ENCODE peak calls at places on chromosomes 7 and 10, in four cellular contexts. B is activated naive CD4-positive, alpha-beta T cell; X is EH; D is cardiac fibroblast. N is an unnamed sample.

GRCh38 chr7:2719007-2719406 is 31.0 kb downstream of the AMZ1 start:
- DNase-seq in B (peak), X (no peak), D (no peak), N (no peak)

GRCh38 chr10:125377368-125377767 is 217.0 kb upstream of the CTBP2 start:
- DNase-seq in B (no peak), X (peak), D (peak), N (no peak)

GRCh38 chr10:5679606-5680005 is 5.0 kb upstream of the TASOR2 start:
- DNase-seq in B (no peak), X (peak), D (no peak), N (no peak)

GRCh38 chr7:69610675-69611037 is 12.4 kb downstream of the AUTS2 start:
- DNase-seq in B (no peak), X (no peak), D (no peak), N (no peak)

GRCh38 chr10:28387141-28387540 is 84.3 kb upstream of the MPP7 start:
- DNase-seq in B (no peak), X (no peak), D (no peak), N (no peak)

GRCh38 chr7:6558837-6559236 is 7.6 kb upstream of the GRID2IP start:
- DNase-seq in B (no peak), X (peak), D (peak), N (peak)

GRCh38 chr7:41696323-41696916 is 6.5 kb downstream of the INHBA start:
- DNase-seq in B (no peak), X (peak), D (peak), N (no peak)

GRCh38 chr7:112157072-112157471 is 49.1 kb downstream of the DOCK4 start:
- DNase-seq in B (no peak), X (peak), D (peak), N (no peak)

GRCh38 chr7:40659231-40659630 is 524.4 kb downstream of the SUGCT start:
- DNase-seq in B (no peak), X (peak), D (no peak), N (no peak)

GRCh38 chr7:118052330-118052729 is 131.6 kb upstream of the LSM8 start:
- DNase-seq in B (no peak), X (no peak), D (no peak), N (no peak)

GRCh38 chr10:133123746-133124356 is 36.1 kb downstream of the ADGRA1 start:
- DNase-seq in B (no peak), X (no peak), D (no peak), N (no peak)

GRCh38 chr10:69056536-69057260 is 31.2 kb upstream of the SRGN start:
- DNase-seq in B (no peak), X (no peak), D (no peak), N (no peak)

GRCh38 chr7:76513817-76514799 is 3.8 kb downstream of the UPK3B start:
- DNase-seq in B (no peak), X (no peak), D (no peak), N (no peak)

GRCh38 chr10:68572151-68572550 is 12.0 kb downstream of the TET1 start:
- DNase-seq in B (no peak), X (no peak), D (no peak), N (no peak)

GRCh38 chr7:105776068-105776790 is 100.2 kb downstream of the ATXN7L1 start:
- DNase-seq in B (no peak), X (peak), D (peak), N (no peak)

GRCh38 chr10:11560076-11560709 is 51.3 kb downstream of the USP6NL start:
- DNase-seq in B (no peak), X (no peak), D (peak), N (no peak)

GRCh38 chr7:45104844-45105587 is 6.5 kb downstream of the TBRG4 start:
- DNase-seq in B (no peak), X (no peak), D (no peak), N (no peak)

GRCh38 chr7:80216996-80217842 is 82.6 kb downstream of the GNAI1 start:
- DNase-seq in B (no peak), X (no peak), D (no peak), N (no peak)

GRCh38 chr10:113530476-113530875 is 22.4 kb upstream of the HABP2 start:
- DNase-seq in B (no peak), X (no peak), D (no peak), N (no peak)

GRCh38 chr10:23886355-23886754 is 322.6 kb upstream of the KIAA1217 start:
- DNase-seq in B (no peak), X (no peak), D (no peak), N (no peak)

GRCh38 chr7:21276471-21277035 is 151.3 kb upstream of the SP4 start:
- DNase-seq in B (no peak), X (no peak), D (no peak), N (no peak)

GRCh38 chr10:123463176-123463575 is 203.0 kb upstream of the GPR26 start:
- DNase-seq in B (no peak), X (no peak), D (no peak), N (no peak)

GRCh38 chr10:12177642-12178041 is 18.0 kb downstream of the NUDT5 start:
- DNase-seq in B (no peak), X (no peak), D (no peak), N (no peak)

GRCh38 chr7:89914673-89915072 is 239.6 kb upstream of the STEAP1 start:
- DNase-seq in B (no peak), X (no peak), D (no peak), N (no peak)

GRCh38 chr7:91383186-91383585 is 119.0 kb downstream of the FZD1 start:
- DNase-seq in B (no peak), X (peak), D (peak), N (no peak)

GRCh38 chr7:134693256-134693655 is 46.6 kb downstream of the BPGM start:
- DNase-seq in B (no peak), X (peak), D (peak), N (no peak)

GRCh38 chr10:122575776-122576175 is 15.2 kb downstream of the DMBT1 start:
- DNase-seq in B (no peak), X (no peak), D (no peak), N (no peak)

N was measured in nucleus accumbens.